ENCODE peak calls at places on chromosomes 12 and 14, in ten cellular contexts. B is heart left ventricle, C is HepG2, A is psoas muscle, U is left ventricle myocardium inferior, O is aorta, L is PC-3, M is HCT116, Q is heart right ventricle, T is breast epithelium. Z is an unnamed sample.

GRCh38 chr12:104281636-104282035 is 21.9 kb upstream of the EID3 start:
- DNase-seq in C (no peak), O (no peak), A (no peak), B (no peak), M (no peak), U (no peak), Q (no peak), L (peak; percentile 58), T (no peak), Z (no peak)

GRCh38 chr14:51626185-51626584 is 25.5 kb upstream of the FRMD6 start:
- DNase-seq in B (no peak), Q (no peak), L (no peak), A (no peak), M (no peak), T (no peak), U (no peak), C (no peak), O (no peak), Z (no peak)

GRCh38 chr12:10012630-10013330 is 2.4 kb downstream of the CLEC12B start:
- DNase-seq in A (no peak), B (no peak), T (no peak), M (no peak), C (no peak), L (no peak), U (no peak), Q (no peak), O (no peak), Z (no peak)

GRCh38 chr12:127888948-127889347 is 378.0 kb upstream of the TMEM132C start:
- DNase-seq in T (no peak), O (no peak), L (no peak), U (no peak), M (no peak), B (peak; percentile 26), A (peak; percentile 18), Q (no peak), C (no peak), Z (no peak)

GRCh38 chr12:95994476-95994875 is 1.7 kb downstream of the HAL start:
- DNase-seq in U (no peak), O (no peak), C (no peak), B (no peak), T (no peak), Q (no peak), L (no peak), A (no peak), M (no peak), Z (no peak)

GRCh38 chr12:96073346-96074336 is 38.3 kb upstream of the LTA4H start:
- DNase-seq in C (no peak), A (no peak), T (no peak), O (no peak), Q (no peak), U (no peak), M (no peak), L (peak; percentile 54), B (no peak), Z (no peak)

GRCh38 chr14:21108791-21109190 is 7.9 kb downstream of the TMEM253 start:
- DNase-seq in A (no peak), C (no peak), U (no peak), O (no peak), T (no peak), L (no peak), M (no peak), Q (no peak), B (no peak), Z (no peak)

GRCh38 chr12:88388566-88389269 is 191.6 kb downstream of the KITLG start:
- DNase-seq in A (no peak), C (no peak), B (no peak), T (no peak), Q (no peak), U (no peak), O (no peak), L (no peak), M (no peak), Z (no peak)

GRCh38 chr14:99938896-99939295 is 126.3 kb upstream of the EVL start:
- DNase-seq in B (no peak), O (no peak), T (no peak), Q (no peak), C (no peak), M (no peak), L (no peak), A (no peak), U (no peak), Z (no peak)

GRCh38 chr12:30515351-30515750 is 180.3 kb downstream of the IPO8 start:
- DNase-seq in M (peak; percentile 2), O (no peak), Q (no peak), B (no peak), C (peak; percentile 10), T (no peak), A (no peak), L (peak; percentile 6), U (no peak), Z (no peak)

GRCh38 chr14:99759546-99759925 is 33.7 kb upstream of the EML1 start:
- DNase-seq in C (no peak), B (no peak), Q (no peak), M (no peak), T (no peak), L (no peak), U (no peak), A (no peak), O (peak; percentile 52), Z (no peak)

GRCh38 chr14:50559990-50560928 is at the start of gene ATL1:
- DNase-seq in M (peak; percentile 29), C (no peak), L (peak; percentile 68), A (peak; percentile 77), T (peak; percentile 77), Q (peak; percentile 74), B (peak; percentile 80), U (peak; percentile 75), O (peak; percentile 93), Z (peak; percentile 73)

GRCh38 chr14:52694761-52695480 is 437 bp downstream of the ERO1A start:
- DNase-seq in T (no peak), U (peak; percentile 26), C (peak; percentile 25), Q (peak; percentile 35), B (peak; percentile 53), M (no peak), O (no peak), L (peak; percentile 72), A (peak; percentile 27), Z (peak; percentile 51)

DNA sequence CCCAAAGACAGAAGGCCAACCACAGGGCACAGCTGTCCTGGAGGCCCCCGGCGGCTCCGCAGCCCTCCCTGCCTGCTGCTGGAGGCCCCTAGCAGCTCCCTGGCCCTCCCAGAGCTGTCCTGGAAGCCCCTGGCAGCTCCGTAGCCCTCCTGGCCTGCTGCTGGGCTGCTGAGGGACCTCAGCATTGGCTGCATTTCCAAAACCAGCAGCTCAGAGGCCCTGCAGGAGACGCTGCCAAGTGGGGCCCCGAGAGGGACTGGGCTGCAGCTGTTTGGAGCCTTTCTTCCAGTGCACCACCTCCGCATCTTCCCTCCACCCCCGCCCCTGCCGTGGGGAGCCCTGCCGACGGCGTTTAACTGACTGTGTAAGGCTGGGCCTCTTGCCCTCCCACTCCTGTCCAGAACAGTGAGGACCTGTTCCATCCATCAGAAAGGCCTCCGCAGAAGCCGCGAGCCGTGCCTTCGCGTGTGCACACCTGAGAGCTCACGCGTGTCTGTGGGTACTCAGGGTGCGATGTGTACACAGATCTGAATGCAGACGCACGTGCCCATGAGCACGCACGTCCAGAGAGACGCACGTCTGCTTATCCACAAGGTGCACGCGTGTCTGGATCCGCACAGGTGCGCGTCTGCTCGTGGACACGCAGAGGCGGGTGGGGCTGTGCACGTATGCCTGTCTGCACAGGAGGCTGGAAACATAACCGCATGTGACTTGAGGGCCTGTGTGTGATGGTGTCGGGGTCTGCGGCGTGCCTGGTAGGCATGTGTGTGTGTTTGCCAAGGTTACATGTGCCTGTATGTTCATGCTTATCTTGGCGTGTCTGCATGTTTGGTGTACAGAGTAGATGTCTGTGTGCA is 57.0 kb upstream of the FBRSL1 start:
- DNase-seq in T (no peak), U (no peak), A (peak; percentile 37), C (no peak), O (no peak), B (peak; percentile 53), Q (peak; percentile 42), L (no peak), M (no peak), Z (no peak)
- H3K27me3 ChIP-seq in T (peaks cover 21% of the 10 kb centered on the region), U (peaks cover 92% of the 10 kb centered on the region), A (peaks cover 78% of the 10 kb centered on the region), C (peaks cover 9% of the 10 kb centered on the region), O (no peaks in the 10 kb centered on the region), B (peaks cover 65% of the 10 kb centered on the region), Q (no peaks in the 10 kb centered on the region), L (peaks cover 18% of the 10 kb centered on the region), M (no peaks in the 10 kb centered on the region), Z (no peaks in the 10 kb centered on the region)

GRCh38 chr12:24561411-24561871 is 387.5 kb downstream of the BCAT1 start:
- DNase-seq in T (no peak), B (no peak), M (no peak), A (no peak), U (no peak), O (no peak), L (no peak), C (no peak), Q (no peak), Z (no peak)
- H3K36me3 ChIP-seq in T (no peaks in the 10 kb centered on the region), B (no peaks in the 10 kb centered on the region), M (no peaks in the 10 kb centered on the region), A (no peaks in the 10 kb centered on the region), U (no peaks in the 10 kb centered on the region), O (no peaks in the 10 kb centered on the region), L (no peaks in the 10 kb centered on the region), C (no peaks in the 10 kb centered on the region), Q (no peaks in the 10 kb centered on the region), Z (no peaks in the 10 kb centered on the region)

DNA sequence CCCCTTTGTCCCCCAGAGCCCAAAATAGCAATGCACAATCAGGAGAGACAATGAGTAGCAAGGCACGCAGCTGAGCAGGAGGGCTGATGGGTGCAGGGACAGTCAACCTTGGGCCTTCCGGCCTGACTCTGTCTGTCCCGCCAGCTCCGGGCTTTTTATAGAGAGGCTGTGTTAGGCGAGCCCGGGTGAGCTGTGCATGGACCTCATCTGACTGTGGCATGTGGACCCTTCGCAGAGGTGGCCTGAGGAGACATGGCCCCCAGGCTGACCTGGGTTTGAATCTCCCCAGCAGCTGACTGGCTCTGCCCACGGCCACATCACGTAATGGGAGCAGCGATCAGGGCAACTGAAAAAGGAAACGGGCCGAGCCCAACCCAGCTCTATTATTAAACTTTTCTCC is 177.9 kb downstream of the TSPAN9 start:
- DNase-seq in O (no peak), A (no peak), T (no peak), C (no peak), Q (peak; percentile 50), L (no peak), B (peak; percentile 82), M (no peak), U (peak; percentile 61), Z (no peak)
- H3K4me1 ChIP-seq in O (peaks cover 12% of the 10 kb centered on the region), A (peaks cover 62% of the 10 kb centered on the region), T (peaks cover 6% of the 10 kb centered on the region), C (no peaks in the 10 kb centered on the region), Q (peaks cover 87% of the 10 kb centered on the region), L (no peaks in the 10 kb centered on the region), B (peaks cover 91% of the 10 kb centered on the region), M (no peaks in the 10 kb centered on the region), U (peaks cover 99% of the 10 kb centered on the region), Z (peaks cover 12% of the 10 kb centered on the region)

GRCh38 chr12:6426882-6427671 is 17.7 kb upstream of the CD27 start:
- DNase-seq in A (no peak), M (no peak), B (no peak), U (no peak), L (no peak), T (no peak), O (peak; percentile 51), Q (no peak), C (no peak), Z (no peak)
- H3K27me3 ChIP-seq in A (no peaks in the 10 kb centered on the region), M (no peaks in the 10 kb centered on the region), B (no peaks in the 10 kb centered on the region), U (peaks cover 2% of the 10 kb centered on the region), L (no peaks in the 10 kb centered on the region), T (no peaks in the 10 kb centered on the region), O (no peaks in the 10 kb centered on the region), Q (no peaks in the 10 kb centered on the region), C (peaks cover 2% of the 10 kb centered on the region), Z (no peaks in the 10 kb centered on the region)